ENCODE peak calls at places on chromosomes 4 and X, in four cellular contexts. X is A549, Q is HepG2, D is SK-N-SH. Z is an unnamed sample.

GRCh38 chr4:39963656-39964055 is 14.1 kb downstream of the PDS5A start:
- DNase-seq in X (no peak), Q (no peak), D (no peak), Z (no peak)

GRCh38 chr4:69057620-69058409 is 38.5 kb upstream of the UGT2B7 start:
- DNase-seq in X (no peak), Q (peak; percentile 93), D (no peak), Z (no peak)

GRCh38 chr4:8778301-8778700 is 93.3 kb downstream of the HMX1 start:
- DNase-seq in X (no peak), Q (no peak), D (no peak), Z (no peak)

GRCh38 chrX:134460005-134460860 is at the start of gene HPRT1:
- DNase-seq in X (peak; percentile 42), Q (peak; percentile 35), D (peak; percentile 83), Z (no peak)

GRCh38 chr4:3469386-3470243 is 6.5 kb downstream of the DOK7 start:
- DNase-seq in X (no peak), Q (no peak), D (no peak), Z (no peak)

GRCh38 chr4:1207603-1208265 is 35.4 kb upstream of the SPON2 start:
- DNase-seq in X (no peak), Q (no peak), D (peak; percentile 63), Z (no peak)

GRCh38 chr4:94757192-94758140 is at the start of gene BMPR1B:
- DNase-seq in X (no peak), Q (no peak), D (peak; percentile 82), Z (no peak)

GRCh38 chrX:49191033-49191871 is 5.1 kb upstream of the PRICKLE3 start:
- DNase-seq in X (peak; percentile 95), Q (peak; percentile 98), D (peak; percentile 87), Z (peak; percentile 99)

GRCh38 chr4:67809502-67809901 is 55.3 kb upstream of the GNRHR start:
- DNase-seq in X (no peak), Q (peak; percentile 68), D (no peak), Z (no peak)

GRCh38 chr4:182391111-182391684 is 148.0 kb downstream of the TENM3 start:
- DNase-seq in X (no peak), Q (no peak), D (peak; percentile 63), Z (no peak)

DNA sequence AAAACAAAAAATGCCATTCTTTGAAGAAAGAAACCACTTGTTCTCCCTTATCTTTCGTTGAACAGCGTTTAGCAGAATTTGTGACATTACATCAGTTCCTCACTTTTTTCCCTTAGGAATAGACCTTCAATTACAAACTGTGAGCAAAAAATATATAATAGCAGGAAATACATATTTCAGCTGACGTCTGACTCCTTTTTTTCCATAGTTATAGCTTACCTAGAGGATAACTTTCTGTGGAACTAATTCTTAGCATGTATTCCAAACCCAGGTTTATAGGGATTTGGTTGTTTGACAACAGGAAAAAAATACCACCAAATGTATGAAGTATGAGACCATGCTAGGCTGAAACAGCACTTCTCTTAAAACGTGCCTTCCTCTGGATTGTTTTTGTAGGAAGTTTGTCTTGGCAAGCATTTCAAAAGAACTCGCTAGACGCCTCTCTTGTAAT is 2.0 kb upstream of the LIMCH1 start:
- DNase-seq in X (no peak), Q (no peak), D (no peak), Z (no peak)
- TF ChIP-seq EP300 in X (no peak), Q (no peak), D (no peak), Z (no peak)

GRCh38 chr4:146346276-146346675 is 131.9 kb downstream of the REELD1 start:
- DNase-seq in X (no peak), Q (no peak), D (no peak), Z (no peak)

GRCh38 chr4:146342600-146343192 is 128.4 kb downstream of the REELD1 start:
- DNase-seq in X (peak; percentile 2), Q (no peak), D (peak; percentile 32), Z (no peak)

GRCh38 chr4:146340798-146341197 is 126.5 kb downstream of the REELD1 start:
- DNase-seq in X (no peak), Q (no peak), D (peak; percentile 8), Z (no peak)

GRCh38 chr4:146343776-146344175 is 129.4 kb downstream of the REELD1 start:
- DNase-seq in X (no peak), Q (no peak), D (no peak), Z (no peak)

GRCh38 chr4:146343199-146343598 is 128.9 kb downstream of the REELD1 start:
- DNase-seq in X (no peak), Q (no peak), D (no peak), Z (peak; percentile 53)
- TF ChIP-seq PBX3 in X (no peak), Q (no peak), D (no peak), Z (no peak)

GRCh38 chr4:55636622-55636999 is 513 bp upstream of the NMU start:
- DNase-seq in X (no peak), Q (no peak), D (peak; percentile 44), Z (no peak)

GRCh38 chr4:55635760-55636621 is at the start of gene NMU:
- DNase-seq in X (no peak), Q (peak; percentile 13), D (peak; percentile 87), Z (no peak)

GRCh38 chr4:55633903-55634302 is 2.2 kb downstream of the NMU start:
- DNase-seq in X (no peak), Q (no peak), D (no peak), Z (no peak)

GRCh38 chr4:55634417-55635128 is 1.5 kb downstream of the NMU start:
- DNase-seq in X (no peak), Q (no peak), D (no peak), Z (no peak)

DNA sequence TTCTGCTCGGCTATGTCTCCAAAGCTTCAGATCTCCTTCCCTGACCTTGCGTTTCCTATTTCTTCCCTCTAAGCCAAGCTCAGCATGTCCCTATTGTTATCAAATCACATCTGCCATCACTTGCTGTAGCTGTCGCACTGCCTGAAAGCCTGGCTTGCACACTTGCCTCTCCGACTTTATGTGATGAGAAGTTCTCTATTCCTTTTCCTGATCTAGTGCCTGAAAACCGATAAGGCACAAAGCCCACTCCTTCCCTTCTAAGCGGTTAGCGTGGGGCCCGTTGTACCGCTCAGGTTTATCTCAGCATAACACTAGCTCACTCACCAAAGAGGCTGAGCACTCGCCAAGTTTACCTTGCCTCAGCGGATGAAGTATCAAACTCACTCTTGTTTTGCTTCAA is 816 bp downstream of the NMU start:
- DNase-seq in X (no peak), Q (no peak), D (peak; percentile 32), Z (no peak)
- TF ChIP-seq EP300 in X (no peak), Q (no peak), D (no peak), Z (no peak)

GRCh38 chr4:37243722-37244582 is 591 bp upstream of the NWD2 start:
- DNase-seq in X (no peak), Q (peak; percentile 0), D (peak; percentile 25), Z (no peak)
- TF ChIP-seq PBX3 in X (no peak), Q (no peak), D (no peak), Z (no peak)

GRCh38 chr4:109576462-109576861 is 16.4 kb downstream of the MCUB start:
- DNase-seq in X (no peak), Q (no peak), D (no peak), Z (no peak)
- TF ChIP-seq EP300 in X (no peak), Q (no peak), D (no peak), Z (no peak)

GRCh38 chr4:80173387-80173786 is 23.9 kb upstream of the PRDM8 start:
- DNase-seq in X (no peak), Q (no peak), D (no peak), Z (no peak)

GRCh38 chr4:80173841-80174240 is 23.5 kb upstream of the PRDM8 start:
- DNase-seq in X (no peak), Q (no peak), D (no peak), Z (no peak)

GRCh38 chr4:80171656-80172055 is 25.6 kb upstream of the PRDM8 start:
- DNase-seq in X (no peak), Q (no peak), D (no peak), Z (no peak)

GRCh38 chr4:80172203-80172602 is 25.1 kb upstream of the PRDM8 start:
- DNase-seq in X (no peak), Q (no peak), D (no peak), Z (no peak)

GRCh38 chr4:80171251-80171650 is 26.1 kb upstream of the PRDM8 start:
- DNase-seq in X (no peak), Q (no peak), D (no peak), Z (no peak)
- TF ChIP-seq PBX3 in X (no peak), Q (no peak), D (no peak), Z (no peak)

GRCh38 chr4:180694875-180695274 is 1548.3 kb upstream of the TENM3 start:
- DNase-seq in X (no peak), Q (no peak), D (no peak), Z (no peak)
- TF ChIP-seq EP300 in X (no peak), Q (no peak), D (no peak), Z (no peak)

DNA sequence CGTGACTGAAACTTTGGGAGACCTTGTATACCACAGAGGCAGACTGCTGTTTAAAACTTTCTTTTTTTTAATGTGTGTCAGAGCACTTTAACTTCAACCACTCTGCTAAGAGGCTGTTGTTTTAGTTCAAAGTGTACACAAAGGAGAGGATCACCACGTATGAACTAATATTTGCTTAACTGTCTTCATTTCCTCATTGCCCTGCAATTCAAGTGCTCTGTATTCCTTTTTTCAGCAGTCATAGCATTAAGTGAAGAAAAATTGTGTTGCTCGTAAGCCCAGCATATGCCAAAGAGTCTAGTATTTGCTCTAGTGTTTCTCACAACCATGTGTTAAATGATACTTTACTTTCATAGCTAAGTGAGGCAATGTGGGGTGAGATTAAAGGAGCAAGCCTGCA is 63.0 kb upstream of the HHIP start:
- DNase-seq in X (no peak), Q (peak; percentile 24), D (no peak), Z (no peak)
- TF ChIP-seq PBX3 in X (no peak), Q (no peak), D (no peak), Z (no peak)